ENCODE peak calls at places on chromosome 2, in nine cellular contexts. D is esophagus squamous epithelium, Q is psoas muscle, Y is thoracic aorta, N is spleen, A is fibroblast of pulmonary artery, E is pancreas, U is thyroid gland, R is tibial nerve. T is an unnamed sample.

GRCh38 chr2:101622633-101623521 is 74.6 kb upstream of the MAP4K4 start:
- DNase-seq in D (no peak), Q (no peak), Y (no peak), N (no peak), A (no peak), E (no peak), U (no peak), R (no peak), T (peak; percentile 78)

GRCh38 chr2:78035804-78036203 is 513.6 kb upstream of the LRRTM4 start:
- DNase-seq in D (no peak), Q (no peak), Y (no peak), N (no peak), A (no peak), E (no peak), U (no peak), R (no peak), T (no peak)

GRCh38 chr2:224039080-224039769 is at the start of gene SERPINE2:
- DNase-seq in D (no peak), Q (peak; percentile 52), Y (no peak), N (peak; percentile 81), A (peak; percentile 58), E (no peak), U (peak; percentile 55), R (peak; percentile 13), T (no peak)

GRCh38 chr2:134181219-134181618 is 72.7 kb upstream of the MGAT5 start:
- DNase-seq in D (no peak), Q (no peak), Y (no peak), N (no peak), A (no peak), E (no peak), U (no peak), R (no peak), T (no peak)

GRCh38 chr2:104885119-104885777 is 31.3 kb downstream of the POU3F3 start:
- DNase-seq in D (no peak), Q (no peak), Y (no peak), N (no peak), A (no peak), E (no peak), U (no peak), R (no peak), T (no peak)

GRCh38 chr2:231940795-231941194 is 14.6 kb upstream of the NPPC start:
- DNase-seq in D (no peak), Q (no peak), Y (no peak), N (no peak), A (no peak), E (no peak), U (no peak), R (no peak), T (no peak)

GRCh38 chr2:121583555-121583954 is 52.9 kb downstream of the RNU4ATAC start:
- DNase-seq in D (no peak), Q (no peak), Y (no peak), N (no peak), A (no peak), E (no peak), U (no peak), R (no peak), T (no peak)

GRCh38 chr2:176447616-176448015 is 178.4 kb downstream of the MTX2 start:
- DNase-seq in D (no peak), Q (no peak), Y (no peak), N (no peak), A (no peak), E (no peak), U (no peak), R (no peak), T (no peak)

GRCh38 chr2:188647671-188648070 is 326.5 kb upstream of the COL3A1 start:
- DNase-seq in D (no peak), Q (no peak), Y (no peak), N (no peak), A (no peak), E (no peak), U (no peak), R (no peak), T (no peak)

GRCh38 chr2:184599054-184599874 is 935 bp downstream of the ZNF804A start:
- DNase-seq in D (no peak), Q (no peak), Y (no peak), N (no peak), A (peak; percentile 26), E (no peak), U (no peak), R (no peak), T (no peak)

GRCh38 chr2:167140767-167141166 is 252.5 kb downstream of the XIRP2 start:
- DNase-seq in D (no peak), Q (no peak), Y (peak; percentile 34), N (no peak), A (peak; percentile 98), E (no peak), U (no peak), R (peak; percentile 8), T (no peak)

GRCh38 chr2:128573531-128573930 is 254.9 kb upstream of the HS6ST1 start:
- DNase-seq in D (no peak), Q (no peak), Y (no peak), N (no peak), A (no peak), E (no peak), U (no peak), R (no peak), T (no peak)

GRCh38 chr2:28613616-28614501 is 118.0 kb downstream of the PLB1 start:
- DNase-seq in D (no peak), Q (no peak), Y (no peak), N (peak; percentile 46), A (peak; percentile 39), E (peak; percentile 69), U (peak; percentile 50), R (no peak), T (no peak)

GRCh38 chr2:195879153-195879552 is 189.5 kb downstream of the DNAH7 start:
- DNase-seq in D (no peak), Q (no peak), Y (no peak), N (no peak), A (no peak), E (no peak), U (no peak), R (no peak), T (no peak)

GRCh38 chr2:29218071-29218470 is 102.9 kb downstream of the CLIP4 start:
- DNase-seq in D (no peak), Q (no peak), Y (no peak), N (peak; percentile 58), A (no peak), E (no peak), U (no peak), R (no peak), T (no peak)

GRCh38 chr2:182915369-182916326 is 49.2 kb upstream of the FRZB start:
- DNase-seq in D (no peak), Q (peak; percentile 31), Y (no peak), N (no peak), A (peak; percentile 61), E (no peak), U (no peak), R (no peak), T (no peak)

GRCh38 chr2:120526047-120526562 is 180.2 kb downstream of the INHBB start:
- DNase-seq in D (no peak), Q (no peak), Y (no peak), N (peak; percentile 62), A (no peak), E (no peak), U (no peak), R (no peak), T (no peak)

GRCh38 chr2:231621051-231621879 is 28.6 kb downstream of the TEX44 start:
- DNase-seq in D (no peak), Q (peak; percentile 50), Y (no peak), N (peak; percentile 76), A (peak; percentile 52), E (no peak), U (no peak), R (no peak), T (no peak)

GRCh38 chr2:135916232-135916631 is 40.0 kb upstream of the MCM6 start:
- DNase-seq in D (no peak), Q (no peak), Y (no peak), N (no peak), A (peak; percentile 67), E (no peak), U (no peak), R (peak; percentile 37), T (no peak)

GRCh38 chr2:171986778-171987177 is 13.0 kb upstream of the METAP1D start:
- DNase-seq in D (no peak), Q (no peak), Y (no peak), N (no peak), A (no peak), E (no peak), U (no peak), R (no peak), T (no peak)
- H3K4me3 ChIP-seq in D (no peak overlapping the region), Q (no peak overlapping the region), Y (no peak overlapping the region), N (no peak overlapping the region), A (no peak overlapping the region), E (no peak overlapping the region), U (no peak overlapping the region), R (no peak overlapping the region), T (no peak overlapping the region)

GRCh38 chr2:46988733-46989481 is 73.3 kb upstream of the MCFD2 start:
- DNase-seq in D (no peak), Q (no peak), Y (no peak), N (no peak), A (no peak), E (no peak), U (peak; percentile 55), R (no peak), T (no peak)
- TF ChIP-seq CTCF in D (no peak), Q (no peak), Y (no peak), N (no peak), A (peak; percentile 4), E (no peak), U (no peak), R (no peak), T (no peak)

GRCh38 chr2:109318150-109318948 is 189.3 kb downstream of the SH3RF3 start:
- DNase-seq in D (peak; percentile 14), Q (peak; percentile 91), Y (peak; percentile 43), N (no peak), A (peak; percentile 96), E (peak; percentile 53), U (peak; percentile 32), R (peak; percentile 76), T (no peak)
- H3K4me3 ChIP-seq in D (peak overlapping the region; percentile 39), Q (peak overlapping the region; percentile 31), Y (peak overlapping the region; percentile 60), N (no peak overlapping the region), A (peak overlapping the region; percentile 32), E (no peak overlapping the region), U (no peak overlapping the region), R (no peak overlapping the region), T (no peak overlapping the region)

DNA sequence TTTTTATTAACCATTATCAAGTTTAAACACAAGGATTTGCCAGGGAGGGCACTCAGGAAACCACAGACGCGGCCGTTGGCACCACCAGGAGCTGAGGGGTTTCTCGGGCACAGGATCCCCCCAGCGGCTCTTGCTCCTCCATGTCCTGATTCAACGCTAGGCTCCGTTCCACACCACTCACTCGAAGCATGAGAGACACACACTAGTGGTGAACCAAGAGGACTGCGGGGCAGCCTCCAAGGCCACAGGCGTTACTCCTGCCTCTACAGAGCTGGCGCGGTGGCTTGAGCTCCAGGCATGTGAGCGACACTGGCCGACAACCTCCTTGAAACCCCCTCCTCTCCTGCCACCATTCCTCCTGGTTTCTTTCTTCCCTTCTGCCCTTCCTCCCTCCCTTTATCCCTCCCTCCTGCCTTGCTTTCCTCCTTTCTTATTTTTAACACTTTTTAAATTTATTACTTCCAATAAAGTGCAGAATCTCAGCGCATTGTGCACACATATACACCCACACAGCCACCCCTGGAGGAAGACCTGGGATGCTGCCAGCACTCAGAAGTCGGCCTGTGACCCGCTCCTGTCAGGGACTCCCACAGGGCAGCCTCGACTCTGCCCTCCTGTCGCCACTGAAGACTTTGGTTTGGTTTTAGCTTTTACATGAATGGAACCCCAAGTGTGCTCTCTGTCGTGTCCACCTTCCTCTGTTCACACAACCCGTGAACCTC is 21.7 kb downstream of the COX7A2L start:
- DNase-seq in D (no peak), Q (no peak), Y (no peak), N (no peak), A (no peak), E (no peak), U (no peak), R (no peak), T (no peak)
- TF ChIP-seq CTCF in D (no peak), Q (no peak), Y (no peak), N (no peak), A (no peak), E (no peak), U (no peak), R (no peak), T (peak; percentile 5)

T was measured in GM12864.